ENCODE peak calls at places on chromosomes 11 and 22, in nine cellular contexts. T, U, D, W, O, X, I, M and P are unnamed samples.

GRCh38 chr11:115141715-115142114 is 362.5 kb downstream of the CADM1 start:
- DNase-seq in X (no peak), U (no peak), D (no peak), I (no peak), T (no peak), W (no peak), M (no peak), O (no peak), P (no peak)

GRCh38 chr11:94895451-94895850 is 77.9 kb downstream of the CWC15 start:
- DNase-seq in O (no peak), W (no peak), U (no peak), T (no peak), I (no peak), D (no peak), M (no peak), X (no peak), P (no peak)

GRCh38 chr11:14357843-14358728 is 897 bp downstream of the RRAS2 start:
- DNase-seq in I (no peak), T (peak; percentile 16), U (peak; percentile 78), O (peak; percentile 42), X (no peak), W (peak; percentile 22), M (peak; percentile 40), D (peak; percentile 69), P (peak; percentile 83)

GRCh38 chr11:95307310-95307709 is 76.3 kb upstream of the SESN3 start:
- DNase-seq in T (no peak), D (no peak), W (no peak), I (no peak), X (no peak), M (no peak), U (no peak), O (no peak), P (no peak)

GRCh38 chr11:72421351-72421750 is 13.0 kb downstream of the CLPB start:
- DNase-seq in M (no peak), D (no peak), U (no peak), X (no peak), I (no peak), W (no peak), O (no peak), T (no peak), P (no peak)

GRCh38 chr11:12124306-12124705 is 13.9 kb downstream of the MICAL2 start:
- DNase-seq in X (no peak), M (no peak), T (no peak), I (no peak), O (no peak), D (no peak), U (no peak), W (no peak), P (no peak)

GRCh38 chr22:35775339-35775738 is 57.7 kb downstream of the APOL5 start:
- DNase-seq in X (no peak), D (no peak), T (no peak), M (no peak), U (no peak), O (no peak), W (no peak), I (no peak), P (no peak)

GRCh38 chr22:49975543-49976389 is 15.2 kb downstream of the PIM3 start:
- DNase-seq in W (no peak), I (no peak), O (no peak), X (peak; percentile 76), M (peak; percentile 9), U (no peak), D (no peak), T (no peak), P (peak; percentile 46)

GRCh38 chr11:46367244-46367915 is 14.1 kb upstream of the MDK start:
- DNase-seq in M (peak; percentile 80), W (peak; percentile 81), U (peak; percentile 56), I (no peak), D (no peak), O (peak; percentile 75), T (peak; percentile 20), X (no peak), P (peak; percentile 84)

GRCh38 chr11:58923300-58923788 is 15.9 kb upstream of the GLYATL1 start:
- DNase-seq in I (no peak), M (no peak), T (peak; percentile 23), D (peak; percentile 34), O (no peak), W (peak; percentile 22), U (peak; percentile 37), X (no peak), P (no peak)

GRCh38 chr11:116637766-116638165 is 135.0 kb downstream of the BUD13 start:
- DNase-seq in D (no peak), U (no peak), W (no peak), M (no peak), T (no peak), O (no peak), I (no peak), X (no peak), P (no peak)

GRCh38 chr11:47908198-47908597 is 60.0 kb upstream of the NUP160 start:
- DNase-seq in T (no peak), O (no peak), I (no peak), U (no peak), W (no peak), X (no peak), D (no peak), M (no peak), P (no peak)

GRCh38 chr11:124276081-124276480 is 19.9 kb downstream of the OR8G5 start:
- DNase-seq in D (peak; percentile 2), T (no peak), X (no peak), U (no peak), M (no peak), W (no peak), O (no peak), I (no peak), P (no peak)

GRCh38 chr11:121696947-121697346 is 244.2 kb upstream of the SORL1-AS1 start:
- DNase-seq in T (no peak), O (no peak), U (no peak), D (no peak), M (no peak), X (no peak), I (no peak), W (no peak), P (no peak)

GRCh38 chr11:121614661-121615240 is 162.0 kb upstream of the SORL1-AS1 start:
- DNase-seq in T (no peak), O (no peak), M (no peak), I (no peak), U (no peak), D (no peak), W (no peak), X (no peak), P (no peak)

GRCh38 chr11:75802913-75803820 is 11.8 kb upstream of the UVRAG start:
- DNase-seq in W (peak; percentile 88), U (peak; percentile 84), T (peak; percentile 42), D (peak; percentile 73), I (no peak), M (peak; percentile 83), X (peak; percentile 86), O (peak; percentile 70), P (peak; percentile 84)

GRCh38 chr11:119676461-119677020 is 52.5 kb downstream of the NECTIN1 start:
- DNase-seq in T (no peak), X (no peak), U (no peak), M (no peak), O (no peak), I (no peak), D (no peak), W (no peak), P (no peak)

GRCh38 chr11:37512156-37512780 is 914.2 kb upstream of the RAG2 start:
- DNase-seq in U (no peak), O (no peak), M (no peak), I (no peak), D (no peak), W (no peak), T (no peak), X (no peak), P (no peak)

GRCh38 chr11:76664578-76665061 is 5.9 kb downstream of the LRRC32 start:
- DNase-seq in O (no peak), M (no peak), I (no peak), D (no peak), W (no peak), X (peak; percentile 55), U (no peak), T (no peak), P (no peak)

GRCh38 chr11:75280770-75281468 is 40.3 kb downstream of the TPBGL start:
- DNase-seq in T (no peak), X (peak; percentile 61), I (no peak), D (peak; percentile 43), W (no peak), O (no peak), M (no peak), U (no peak), P (no peak)

GRCh38 chr22:44883011-44883421 is 126.8 kb downstream of the PHF21B start:
- DNase-seq in T (no peak), W (no peak), I (no peak), M (no peak), X (peak; percentile 34), D (no peak), U (no peak), O (no peak), P (no peak)

GRCh38 chr11:45662665-45663485 is 2.5 kb downstream of the CHST1 start:
- DNase-seq in T (no peak), D (no peak), O (no peak), W (no peak), X (peak; percentile 68), I (no peak), U (peak; percentile 42), M (no peak), P (no peak)

GRCh38 chr11:118658372-118659313 is 20.8 kb downstream of the TREH start:
- DNase-seq in M (no peak), W (no peak), T (no peak), I (no peak), O (no peak), X (peak; percentile 80), D (no peak), U (peak; percentile 56), P (no peak)

GRCh38 chr22:38554281-38554680 is 15.7 kb downstream of the DMC1 start:
- DNase-seq in X (no peak), M (no peak), O (no peak), I (no peak), U (no peak), W (no peak), D (no peak), T (no peak), P (no peak)

GRCh38 chr11:130371004-130371590 is 56.4 kb upstream of the ZBTB44 start:
- DNase-seq in X (no peak), I (no peak), M (no peak), T (peak; percentile 7), O (no peak), U (no peak), W (no peak), D (peak; percentile 3), P (no peak)

GRCh38 chr11:42175203-42175602 is 715.8 kb upstream of the LRRC4C start:
- DNase-seq in T (no peak), U (no peak), D (no peak), X (no peak), M (no peak), I (no peak), W (no peak), O (no peak), P (no peak)

GRCh38 chr22:29072193-29072978 is 449 bp upstream of the KREMEN1 start:
- DNase-seq in U (peak; percentile 66), D (peak; percentile 95), W (peak; percentile 88), O (peak; percentile 74), M (peak; percentile 71), I (peak; percentile 17), X (peak; percentile 94), T (peak; percentile 72), P (peak; percentile 89)

GRCh38 chr11:60866911-60867870 is at the start of gene ZP1:
- DNase-seq in O (no peak), X (peak; percentile 67), M (no peak), T (no peak), I (no peak), D (no peak), W (no peak), U (peak; percentile 81), P (peak; percentile 36)

GRCh38 chr11:78395597-78395996 is 22.0 kb downstream of the GAB2 start:
- DNase-seq in M (no peak), X (no peak), W (no peak), I (no peak), T (no peak), U (no peak), D (no peak), O (no peak), P (no peak)

GRCh38 chr22:50471197-50471847 is 3.5 kb downstream of the SBF1 start:
- DNase-seq in O (no peak), X (no peak), T (no peak), U (no peak), W (peak; percentile 87), I (no peak), M (no peak), D (no peak), P (no peak)

GRCh38 chr11:97865424-97866012 is 1155.2 kb upstream of the CNTN5 start:
- DNase-seq in T (no peak), O (no peak), M (no peak), U (peak; percentile 34), X (no peak), I (no peak), D (no peak), W (no peak), P (no peak)